ENCODE peak calls at places on chromosomes 6 and 20, in nine cellular contexts. One of them, this sample, is unnamed.

GRCh38 chr6:14903176-14904088 is 342.4 kb upstream of the JARID2 start:
- DNase-seq in breast epithelium: no peak
- DNase-seq in upper lobe of right lung: no peak
- DNase-seq in ovary: no peak
- DNase-seq in aorta: no peak
- DNase-seq in fibroblast of lung: no peak
- DNase-seq in CD8-positive, alpha-beta memory T cell: no peak
- DNase-seq in adipocyte: no peak
- DNase-seq in NB4: peak
- DNase-seq in this sample: no peak

GRCh38 chr6:26065952-26066380 is 21.3 kb upstream of the HFE start:
- DNase-seq in ovary: peak
- DNase-seq in aorta: no peak
- DNase-seq in CD8-positive, alpha-beta memory T cell: no peak
- DNase-seq in upper lobe of right lung: peak
- DNase-seq in NB4: peak
- DNase-seq in fibroblast of lung: peak
- DNase-seq in adipocyte: peak
- DNase-seq in breast epithelium: no peak
- DNase-seq in this sample: peak

GRCh38 chr6:126661646-126662045 is 321.7 kb downstream of the CENPW start:
- DNase-seq in NB4: no peak
- DNase-seq in fibroblast of lung: peak
- DNase-seq in ovary: no peak
- DNase-seq in breast epithelium: no peak
- DNase-seq in adipocyte: peak
- DNase-seq in CD8-positive, alpha-beta memory T cell: no peak
- DNase-seq in upper lobe of right lung: no peak
- DNase-seq in aorta: no peak
- DNase-seq in this sample: no peak

GRCh38 chr20:35304956-35305355 is 12.7 kb upstream of the FAM83C start:
- DNase-seq in ovary: no peak
- DNase-seq in breast epithelium: no peak
- DNase-seq in NB4: no peak
- DNase-seq in upper lobe of right lung: peak
- DNase-seq in adipocyte: no peak
- DNase-seq in CD8-positive, alpha-beta memory T cell: no peak
- DNase-seq in aorta: no peak
- DNase-seq in fibroblast of lung: no peak
- DNase-seq in this sample: no peak

GRCh38 chr20:61310954-61311353 is 58.9 kb downstream of the CDH4 start:
- DNase-seq in aorta: no peak
- DNase-seq in CD8-positive, alpha-beta memory T cell: no peak
- DNase-seq in ovary: no peak
- DNase-seq in NB4: no peak
- DNase-seq in adipocyte: no peak
- DNase-seq in upper lobe of right lung: no peak
- DNase-seq in fibroblast of lung: no peak
- DNase-seq in breast epithelium: no peak
- DNase-seq in this sample: no peak

GRCh38 chr6:47631248-47632196 is 66.9 kb upstream of the ADGRF4 start:
- DNase-seq in upper lobe of right lung: no peak
- DNase-seq in aorta: no peak
- DNase-seq in breast epithelium: no peak
- DNase-seq in fibroblast of lung: peak
- DNase-seq in adipocyte: peak
- DNase-seq in NB4: peak
- DNase-seq in ovary: no peak
- DNase-seq in CD8-positive, alpha-beta memory T cell: no peak
- DNase-seq in this sample: peak

GRCh38 chr6:1286972-1287600 is 24.8 kb upstream of the FOXQ1 start:
- DNase-seq in aorta: no peak
- DNase-seq in NB4: peak
- DNase-seq in adipocyte: peak
- DNase-seq in ovary: no peak
- DNase-seq in breast epithelium: no peak
- DNase-seq in CD8-positive, alpha-beta memory T cell: no peak
- DNase-seq in fibroblast of lung: peak
- DNase-seq in upper lobe of right lung: peak
- DNase-seq in this sample: no peak

GRCh38 chr20:63499333-63499969 is 568 bp upstream of the EEF1A2 start:
- DNase-seq in NB4: no peak
- DNase-seq in adipocyte: no peak
- DNase-seq in aorta: peak
- DNase-seq in upper lobe of right lung: peak
- DNase-seq in breast epithelium: no peak
- DNase-seq in ovary: no peak
- DNase-seq in fibroblast of lung: no peak
- DNase-seq in CD8-positive, alpha-beta memory T cell: no peak
- DNase-seq in this sample: no peak

GRCh38 chr6:28683945-28684538 is 158.4 kb downstream of the GPX5 start:
- DNase-seq in breast epithelium: no peak
- DNase-seq in fibroblast of lung: peak
- DNase-seq in aorta: no peak
- DNase-seq in NB4: peak
- DNase-seq in upper lobe of right lung: no peak
- DNase-seq in CD8-positive, alpha-beta memory T cell: no peak
- DNase-seq in adipocyte: peak
- DNase-seq in ovary: no peak
- DNase-seq in this sample: no peak

GRCh38 chr20:18628330-18628941 is 40.6 kb downstream of the DTD1 start:
- DNase-seq in CD8-positive, alpha-beta memory T cell: no peak
- DNase-seq in ovary: no peak
- DNase-seq in adipocyte: no peak
- DNase-seq in upper lobe of right lung: peak
- DNase-seq in fibroblast of lung: no peak
- DNase-seq in breast epithelium: peak
- DNase-seq in NB4: no peak
- DNase-seq in aorta: no peak
- DNase-seq in this sample: no peak

GRCh38 chr6:786946-787763 is 94.2 kb upstream of the EXOC2 start:
- DNase-seq in CD8-positive, alpha-beta memory T cell: no peak
- DNase-seq in ovary: no peak
- DNase-seq in fibroblast of lung: no peak
- DNase-seq in adipocyte: peak
- DNase-seq in NB4: peak
- DNase-seq in breast epithelium: no peak
- DNase-seq in upper lobe of right lung: no peak
- DNase-seq in aorta: no peak
- DNase-seq in this sample: no peak

GRCh38 chr6:34491091-34491430 is 25.2 kb downstream of the PACSIN1 start:
- DNase-seq in aorta: peak
- DNase-seq in fibroblast of lung: peak
- DNase-seq in breast epithelium: no peak
- DNase-seq in upper lobe of right lung: peak
- DNase-seq in adipocyte: peak
- DNase-seq in CD8-positive, alpha-beta memory T cell: no peak
- DNase-seq in NB4: peak
- DNase-seq in ovary: peak
- DNase-seq in this sample: no peak

GRCh38 chr6:44651604-44652003 is 264.1 kb downstream of the CDC5L start:
- DNase-seq in NB4: no peak
- DNase-seq in upper lobe of right lung: peak
- DNase-seq in aorta: no peak
- DNase-seq in ovary: no peak
- DNase-seq in adipocyte: no peak
- DNase-seq in CD8-positive, alpha-beta memory T cell: no peak
- DNase-seq in breast epithelium: no peak
- DNase-seq in fibroblast of lung: no peak
- DNase-seq in this sample: no peak

GRCh38 chr6:36963451-36964290 is 9.1 kb downstream of the PI16 start:
- DNase-seq in breast epithelium: no peak
- DNase-seq in upper lobe of right lung: peak
- DNase-seq in CD8-positive, alpha-beta memory T cell: no peak
- DNase-seq in adipocyte: no peak
- DNase-seq in aorta: peak
- DNase-seq in ovary: no peak
- DNase-seq in fibroblast of lung: no peak
- DNase-seq in NB4: no peak
- DNase-seq in this sample: no peak

GRCh38 chr6:43927525-43928210 is 157.7 kb downstream of the VEGFA start:
- DNase-seq in NB4: peak
- DNase-seq in adipocyte: no peak
- DNase-seq in ovary: no peak
- DNase-seq in aorta: peak
- DNase-seq in CD8-positive, alpha-beta memory T cell: no peak
- DNase-seq in fibroblast of lung: no peak
- DNase-seq in upper lobe of right lung: peak
- DNase-seq in breast epithelium: peak
- DNase-seq in this sample: no peak

GRCh38 chr6:105424177-105424783 is 21.4 kb upstream of the PREP start:
- DNase-seq in ovary: peak
- DNase-seq in upper lobe of right lung: no peak
- DNase-seq in adipocyte: peak
- DNase-seq in breast epithelium: no peak
- DNase-seq in fibroblast of lung: peak
- DNase-seq in NB4: peak
- DNase-seq in aorta: no peak
- DNase-seq in CD8-positive, alpha-beta memory T cell: peak
- DNase-seq in this sample: no peak

GRCh38 chr6:112247275-112247674 is 7.1 kb downstream of the LAMA4 start:
- DNase-seq in adipocyte: no peak
- DNase-seq in upper lobe of right lung: no peak
- DNase-seq in breast epithelium: no peak
- DNase-seq in ovary: no peak
- DNase-seq in aorta: no peak
- DNase-seq in fibroblast of lung: no peak
- DNase-seq in CD8-positive, alpha-beta memory T cell: no peak
- DNase-seq in NB4: no peak
- DNase-seq in this sample: no peak

GRCh38 chr6:16684896-16685554 is 76.2 kb downstream of the ATXN1 start:
- DNase-seq in NB4: peak
- DNase-seq in breast epithelium: no peak
- DNase-seq in fibroblast of lung: peak
- DNase-seq in upper lobe of right lung: no peak
- DNase-seq in ovary: no peak
- DNase-seq in CD8-positive, alpha-beta memory T cell: no peak
- DNase-seq in adipocyte: peak
- DNase-seq in aorta: no peak
- DNase-seq in this sample: peak
- H3K4me3 ChIP-seq in NB4: no peak
- H3K4me3 ChIP-seq in breast epithelium: no peak
- H3K4me3 ChIP-seq in fibroblast of lung: no peak
- H3K4me3 ChIP-seq in upper lobe of right lung: no peak
- H3K4me3 ChIP-seq in ovary: no peak
- H3K4me3 ChIP-seq in CD8-positive, alpha-beta memory T cell: no peak
- H3K4me3 ChIP-seq in adipocyte: no peak
- H3K4me3 ChIP-seq in aorta: no peak
- H3K4me3 ChIP-seq in this sample: no peak

GRCh38 chr6:118188561-118188960 is 281.5 kb downstream of the SLC35F1 start:
- DNase-seq in NB4: no peak
- DNase-seq in ovary: no peak
- DNase-seq in breast epithelium: no peak
- DNase-seq in aorta: no peak
- DNase-seq in CD8-positive, alpha-beta memory T cell: no peak
- DNase-seq in adipocyte: no peak
- DNase-seq in upper lobe of right lung: no peak
- DNase-seq in fibroblast of lung: no peak
- DNase-seq in this sample: no peak

GRCh38 chr6:118187568-118188164 is 280.6 kb downstream of the SLC35F1 start:
- DNase-seq in adipocyte: peak
- DNase-seq in breast epithelium: no peak
- DNase-seq in ovary: no peak
- DNase-seq in fibroblast of lung: peak
- DNase-seq in aorta: no peak
- DNase-seq in CD8-positive, alpha-beta memory T cell: no peak
- DNase-seq in NB4: peak
- DNase-seq in upper lobe of right lung: no peak
- DNase-seq in this sample: peak

GRCh38 chr6:118186676-118187567 is 279.9 kb downstream of the SLC35F1 start:
- DNase-seq in breast epithelium: no peak
- DNase-seq in upper lobe of right lung: no peak
- DNase-seq in adipocyte: no peak
- DNase-seq in ovary: no peak
- DNase-seq in fibroblast of lung: peak
- DNase-seq in aorta: peak
- DNase-seq in NB4: no peak
- DNase-seq in CD8-positive, alpha-beta memory T cell: no peak
- DNase-seq in this sample: peak
- H3K4me3 ChIP-seq in breast epithelium: peak
- H3K4me3 ChIP-seq in upper lobe of right lung: no peak
- H3K4me3 ChIP-seq in adipocyte: peak
- H3K4me3 ChIP-seq in ovary: no peak
- H3K4me3 ChIP-seq in fibroblast of lung: no peak
- H3K4me3 ChIP-seq in aorta: no peak
- H3K4me3 ChIP-seq in NB4: no peak
- H3K4me3 ChIP-seq in CD8-positive, alpha-beta memory T cell: no peak
- H3K4me3 ChIP-seq in this sample: no peak

GRCh38 chr6:49409951-49410542 is 53.0 kb downstream of the MMUT start:
- DNase-seq in NB4: peak
- DNase-seq in upper lobe of right lung: peak
- DNase-seq in ovary: peak
- DNase-seq in breast epithelium: peak
- DNase-seq in fibroblast of lung: peak
- DNase-seq in CD8-positive, alpha-beta memory T cell: peak
- DNase-seq in adipocyte: peak
- DNase-seq in aorta: peak
- DNase-seq in this sample: no peak
- H3K4me3 ChIP-seq in NB4: no peak
- H3K4me3 ChIP-seq in upper lobe of right lung: no peak
- H3K4me3 ChIP-seq in ovary: no peak
- H3K4me3 ChIP-seq in breast epithelium: no peak
- H3K4me3 ChIP-seq in fibroblast of lung: no peak
- H3K4me3 ChIP-seq in CD8-positive, alpha-beta memory T cell: no peak
- H3K4me3 ChIP-seq in adipocyte: no peak
- H3K4me3 ChIP-seq in aorta: no peak
- H3K4me3 ChIP-seq in this sample: no peak

DNA sequence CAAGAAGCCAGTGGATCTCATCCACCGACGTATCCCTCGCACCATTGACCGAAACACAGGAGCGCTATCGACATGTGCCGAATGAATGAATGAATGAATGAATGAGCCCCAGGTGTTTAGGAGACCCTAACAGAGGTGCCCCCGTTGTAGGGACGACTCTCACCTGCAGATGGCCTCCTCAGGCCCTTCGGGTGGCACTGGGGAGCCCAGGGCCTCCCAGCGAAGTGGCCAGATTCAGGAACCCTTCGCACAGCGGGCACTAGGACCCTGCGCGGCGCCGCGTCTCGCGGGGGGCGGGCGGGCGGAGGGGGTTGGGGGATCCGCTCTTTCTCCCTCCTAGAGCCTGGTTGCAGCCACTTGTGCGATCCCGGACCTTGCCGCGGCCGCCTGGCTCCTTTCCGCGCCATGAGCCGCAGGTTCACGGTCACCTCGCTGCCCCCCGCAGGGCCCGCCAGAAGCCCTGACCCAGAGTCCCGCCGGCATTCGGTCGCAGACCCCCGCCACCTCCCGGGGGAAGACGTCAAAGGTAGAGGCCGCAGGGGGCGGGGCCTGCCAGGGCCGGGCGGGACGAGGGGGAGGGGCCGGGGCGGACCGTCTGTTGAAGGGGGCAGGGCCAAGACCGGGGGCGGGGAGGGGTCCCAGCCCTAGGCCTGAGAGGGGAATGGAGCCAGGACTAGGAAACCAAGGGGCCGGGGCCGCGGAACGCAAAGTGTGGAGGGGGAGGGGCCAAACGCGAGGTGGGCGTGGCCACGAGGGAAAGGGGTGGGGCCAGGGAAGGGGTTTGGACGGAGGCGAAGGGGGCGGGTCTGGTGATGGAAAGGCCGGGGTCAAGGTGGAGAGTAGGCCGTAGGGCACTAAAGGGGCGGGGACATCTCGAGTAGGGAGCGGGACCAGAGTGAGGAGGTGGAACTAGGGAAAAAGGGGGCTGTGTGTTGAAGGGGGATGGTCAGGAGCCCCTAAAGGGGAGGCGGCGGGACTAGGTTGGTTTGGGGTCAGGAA is 7.4 kb upstream of the SLC12A5 start:
- DNase-seq in breast epithelium: no peak
- DNase-seq in NB4: peak
- DNase-seq in upper lobe of right lung: peak
- DNase-seq in aorta: peak
- DNase-seq in fibroblast of lung: no peak
- DNase-seq in ovary: no peak
- DNase-seq in adipocyte: peak
- DNase-seq in CD8-positive, alpha-beta memory T cell: peak
- DNase-seq in this sample: peak
- H3K4me3 ChIP-seq in breast epithelium: peak
- H3K4me3 ChIP-seq in NB4: peak
- H3K4me3 ChIP-seq in upper lobe of right lung: peak
- H3K4me3 ChIP-seq in aorta: no peak
- H3K4me3 ChIP-seq in fibroblast of lung: peak
- H3K4me3 ChIP-seq in ovary: peak
- H3K4me3 ChIP-seq in adipocyte: no peak
- H3K4me3 ChIP-seq in CD8-positive, alpha-beta memory T cell: peak
- H3K4me3 ChIP-seq in this sample: peak